ENCODE peak calls at places on chromosomes 11 and 22, in seven cellular contexts. J, I, E, G, C, R and B are unnamed samples.

GRCh38 chr11:62444271-62444833 is 25.5 kb downstream of the SCGB1A1 start:
- DNase-seq in J (peak; percentile 57), I (no peak), E (no peak), G (peak; percentile 38), C (peak; percentile 79), R (peak; percentile 62), B (no peak)

GRCh38 chr11:28521075-28521474 is 412.9 kb downstream of the METTL15 start:
- DNase-seq in J (no peak), I (no peak), E (no peak), G (no peak), C (no peak), R (no peak), B (no peak)

GRCh38 chr11:66242085-66242765 is 26.2 kb upstream of the RAB1B start:
- DNase-seq in J (no peak), I (no peak), E (no peak), G (no peak), C (no peak), R (peak; percentile 23), B (no peak)

GRCh38 chr11:105860105-105860504 is 161.9 kb downstream of the MSANTD4 start:
- DNase-seq in J (no peak), I (no peak), E (no peak), G (no peak), C (no peak), R (no peak), B (no peak)

GRCh38 chr11:10309163-10310093 is 4.6 kb downstream of the ADM start:
- DNase-seq in J (no peak), I (no peak), E (no peak), G (no peak), C (peak; percentile 64), R (peak; percentile 59), B (no peak)

GRCh38 chr11:21727102-21727501 is 465.8 kb upstream of the ANO5 start:
- DNase-seq in J (no peak), I (no peak), E (no peak), G (no peak), C (no peak), R (no peak), B (no peak)

GRCh38 chr11:10520562-10520961 is 20.4 kb downstream of the RNF141 start:
- DNase-seq in J (no peak), I (no peak), E (no peak), G (no peak), C (no peak), R (no peak), B (no peak)

GRCh38 chr22:36027960-36028645 is 521 bp downstream of the RBFOX2 start:
- DNase-seq in J (peak; percentile 37), I (peak; percentile 58), E (no peak), G (no peak), C (no peak), R (no peak), B (peak; percentile 12)

GRCh38 chr11:9004310-9004945 is 627 bp upstream of the NRIP3 start:
- DNase-seq in J (no peak), I (peak; percentile 43), E (peak; percentile 66), G (no peak), C (peak; percentile 21), R (no peak), B (peak; percentile 3)

GRCh38 chr11:10639350-10639749 is 54.2 kb downstream of the IRAG1 start:
- DNase-seq in J (no peak), I (no peak), E (no peak), G (no peak), C (no peak), R (no peak), B (no peak)

GRCh38 chr11:61918251-61919112 is 1.1 kb upstream of the RAB3IL1 start:
- DNase-seq in J (no peak), I (peak; percentile 6), E (no peak), G (no peak), C (no peak), R (peak; percentile 64), B (no peak)

GRCh38 chr22:35476341-35476740 is 64.3 kb upstream of the RASD2 start:
- DNase-seq in J (no peak), I (no peak), E (no peak), G (no peak), C (no peak), R (no peak), B (no peak)

GRCh38 chr11:134730596-134731538 is 318.8 kb upstream of the B3GAT1 start:
- DNase-seq in J (no peak), I (no peak), E (no peak), G (no peak), C (no peak), R (no peak), B (no peak)

GRCh38 chr22:20022231-20023069 is 1.5 kb downstream of the TANGO2 start:
- DNase-seq in J (no peak), I (no peak), E (no peak), G (no peak), C (no peak), R (no peak), B (no peak)

GRCh38 chr22:20023214-20023613 is 2.3 kb downstream of the TANGO2 start:
- DNase-seq in J (no peak), I (no peak), E (no peak), G (no peak), C (no peak), R (no peak), B (no peak)

GRCh38 chr22:20021196-20022181 is 579 bp downstream of the TANGO2 start:
- DNase-seq in J (peak; percentile 86), I (no peak), E (peak; percentile 45), G (no peak), C (peak; percentile 69), R (peak; percentile 82), B (no peak)

GRCh38 chr22:20019661-20020532 is 1.0 kb upstream of the TANGO2 start:
- DNase-seq in J (no peak), I (no peak), E (no peak), G (no peak), C (no peak), R (no peak), B (no peak)

DNA sequence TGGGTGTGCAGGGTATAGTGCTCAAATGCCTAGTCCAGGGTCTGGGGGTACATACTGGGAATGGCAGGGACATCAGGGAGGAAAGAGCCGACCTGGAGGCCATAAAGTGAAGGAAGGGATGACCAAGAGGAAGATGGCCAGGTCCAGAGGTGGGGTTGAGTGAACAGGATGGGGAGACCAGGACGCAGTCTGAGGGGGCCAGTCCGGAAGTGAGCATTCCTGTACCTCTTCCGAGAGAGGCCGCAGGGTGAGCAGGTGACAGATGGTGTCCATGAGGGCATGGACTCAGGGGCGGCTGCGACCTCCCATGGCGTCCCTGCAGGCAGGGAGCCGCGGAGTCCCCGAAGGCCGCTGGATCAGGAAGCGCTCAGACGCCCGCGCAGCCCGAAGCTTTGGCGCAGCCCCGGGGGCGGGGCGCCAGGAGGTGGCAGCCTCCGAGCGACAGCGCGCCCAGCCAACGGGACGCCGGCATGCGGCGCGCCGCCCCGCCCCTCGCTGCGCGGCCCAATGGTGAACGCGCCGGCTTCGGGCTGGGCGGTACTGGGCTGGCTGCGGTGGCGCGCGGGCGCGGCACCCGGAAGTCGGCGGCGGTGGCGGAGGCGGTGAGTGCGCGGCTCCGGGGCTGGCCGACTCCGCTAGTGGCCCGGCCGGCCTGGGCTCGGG is at the start of gene TANGO2:
- DNase-seq in J (peak; percentile 94), I (peak; percentile 92), E (peak; percentile 96), G (peak; percentile 54), C (peak; percentile 95), R (peak; percentile 93), B (peak; percentile 89)
- TF ChIP-seq CTCF in J (no peak), I (no peak), E (no peak), G (no peak), C (no peak), R (no peak), B (no peak)

DNA sequence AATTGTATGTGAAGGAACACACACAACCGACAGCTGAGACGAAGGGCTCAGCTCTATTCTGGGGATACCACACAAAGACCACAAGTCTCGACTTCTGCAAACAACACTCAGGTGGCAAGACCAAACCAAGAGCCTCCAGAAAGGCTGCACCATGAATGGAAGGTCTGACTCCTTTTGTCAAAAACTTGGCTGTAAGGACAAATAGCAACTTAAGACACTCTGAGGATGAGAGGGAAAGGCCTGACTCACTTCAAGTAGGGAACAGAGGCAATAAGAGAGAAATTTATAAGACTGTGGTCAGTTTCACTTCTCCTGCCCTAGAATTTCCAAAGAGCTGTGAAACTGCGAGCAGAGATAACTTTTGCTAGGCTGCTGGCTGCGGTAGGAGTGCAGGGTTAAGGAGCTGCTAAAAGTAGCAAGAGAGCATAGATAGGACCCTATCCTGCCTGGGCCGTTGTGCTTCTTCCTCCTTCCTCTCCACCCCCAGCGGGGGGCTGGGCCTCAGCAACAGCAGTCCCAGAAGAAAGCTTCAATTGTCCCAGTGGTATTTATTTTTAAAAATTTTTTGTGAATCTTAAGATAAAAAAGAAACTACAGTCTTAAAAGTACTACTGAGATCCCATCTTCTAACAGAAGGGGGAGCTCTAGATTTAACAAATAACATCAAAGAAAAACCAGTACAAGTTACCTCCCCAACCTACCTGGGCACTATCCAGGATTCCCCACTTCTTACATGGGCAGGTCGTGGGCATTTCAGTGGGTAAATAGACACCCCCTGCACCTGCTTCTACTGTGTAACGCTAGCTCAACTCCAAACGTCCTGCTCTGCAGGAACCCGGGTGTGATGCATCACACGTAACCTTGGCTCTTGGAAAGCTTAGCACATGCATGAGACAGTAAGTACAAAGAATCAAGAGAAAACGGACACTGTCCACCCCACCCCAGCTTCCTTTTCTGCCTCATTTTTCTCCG is 66.4 kb downstream of the SGSM3 start:
- DNase-seq in J (no peak), I (no peak), E (no peak), G (peak; percentile 38), C (no peak), R (peak; percentile 41), B (no peak)
- TF ChIP-seq CTCF in J (peak; percentile 60), I (peak; percentile 78), E (peak; percentile 69), G (peak; percentile 54), C (peak; percentile 68), R (peak; percentile 80), B (peak; percentile 84)

DNA sequence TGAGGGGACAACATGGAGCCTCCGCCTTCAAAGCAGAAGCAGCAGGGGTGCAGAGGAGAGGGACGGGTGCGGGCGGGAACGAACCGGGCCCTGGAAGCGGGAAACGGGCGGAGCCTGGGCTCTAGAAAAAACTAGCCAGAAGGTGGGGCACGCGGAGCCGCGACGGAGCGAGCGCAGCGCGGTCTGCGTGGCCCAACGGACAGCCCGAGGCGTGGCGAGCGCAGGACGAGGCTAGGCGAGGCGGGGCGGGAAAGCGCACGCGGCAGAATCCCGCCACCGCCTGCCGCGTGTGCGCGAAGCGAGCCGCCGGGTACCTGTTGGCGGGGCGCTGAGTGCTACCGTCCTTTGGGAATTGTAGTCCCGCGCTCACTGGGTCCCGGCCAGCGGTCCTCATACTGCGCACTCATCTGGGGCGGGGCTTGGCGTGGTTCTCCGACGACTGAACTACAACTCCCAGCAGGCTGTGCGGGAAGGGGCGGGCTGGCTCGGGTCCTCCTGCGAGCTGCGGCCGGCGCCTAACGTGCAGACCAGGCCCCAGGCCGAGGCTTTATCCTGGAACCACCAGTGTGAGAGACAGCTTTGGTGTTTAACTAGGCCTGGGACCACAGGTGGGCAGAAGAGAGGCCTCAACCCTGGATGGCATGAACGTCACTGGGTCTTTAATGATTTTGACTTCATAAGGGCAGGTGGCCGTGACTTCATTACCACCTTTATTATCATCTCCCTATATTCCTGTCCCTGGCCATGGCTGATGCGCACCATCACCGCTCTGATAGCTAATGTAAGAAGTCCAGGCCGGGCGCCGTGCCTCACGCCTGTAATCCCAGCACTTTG is at the start of gene ATL3:
- DNase-seq in J (peak; percentile 98), I (peak; percentile 79), E (peak; percentile 92), G (peak; percentile 88), C (peak; percentile 97), R (peak; percentile 98), B (peak; percentile 87)
- TF ChIP-seq CTCF in J (no peak), I (no peak), E (no peak), G (peak; percentile 22), C (no peak), R (peak; percentile 14), B (no peak)

DNA sequence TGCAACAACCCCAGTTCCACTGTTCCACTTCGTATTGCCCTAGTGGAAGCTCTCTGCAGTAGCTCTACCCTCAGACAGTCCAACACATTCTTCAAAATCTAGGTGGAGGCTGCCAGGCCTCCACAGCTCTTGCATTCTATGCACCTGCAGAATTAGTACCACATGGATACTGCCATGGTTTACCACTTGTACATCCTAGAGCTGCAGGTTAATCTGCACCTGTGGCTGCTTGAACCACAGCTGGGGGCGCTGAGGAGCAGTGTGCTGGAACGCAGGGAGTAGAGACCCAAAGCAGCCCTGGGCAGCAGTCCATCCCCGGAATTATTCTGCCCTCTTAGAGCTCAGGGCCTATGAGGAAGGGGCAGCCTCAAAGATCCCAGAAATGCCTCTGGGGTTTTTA is 4.3 kb upstream of the CTSC start:
- DNase-seq in J (no peak), I (no peak), E (peak; percentile 16), G (no peak), C (no peak), R (no peak), B (no peak)
- TF ChIP-seq CTCF in J (no peak), I (peak; percentile 34), E (peak; percentile 12), G (no peak), C (no peak), R (no peak), B (no peak)